ENCODE peak calls at places on chromosomes 12 and 14, in six cellular contexts. F is lower lobe of right lung, Y is mammary epithelial cell, S is Calu3, R is transverse colon, G is progenitor cell of endocrine pancreas. E is an unnamed sample.
A peak's percentile ranks its signal among the peaks of the same experiment; 100 is the strongest.

GRCh38 chr12:26857465-26858176 is 24.6 kb upstream of the ITPR2 start:
- DNase-seq in S (no peak), Y (no peak), G (no peak), R (no peak), F (no peak), E (no peak)

GRCh38 chr12:132243596-132244289 is 85.6 kb downstream of the GALNT9 start:
- DNase-seq in S (no peak), R (no peak), Y (no peak), F (peak; percentile 41), G (no peak), E (no peak)

GRCh38 chr12:75951399-75952228 is 80.0 kb downstream of the PHLDA1 start:
- DNase-seq in F (no peak), Y (no peak), G (no peak), R (no peak), S (no peak), E (no peak)

GRCh38 chr14:67620217-67620789 is 583 bp downstream of the ARG2 start:
- DNase-seq in F (no peak), R (peak; percentile 26), S (peak; percentile 4), Y (peak; percentile 33), G (no peak), E (peak; percentile 17)

GRCh38 chr14:85948163-85948562 is 418.2 kb downstream of the FLRT2 start:
- DNase-seq in G (no peak), R (no peak), F (no peak), S (no peak), Y (no peak), E (no peak)

GRCh38 chr12:93097417-93097816 is 168.3 kb upstream of the EEA1 start:
- DNase-seq in F (no peak), G (no peak), S (no peak), R (no peak), Y (no peak), E (no peak)

GRCh38 chr12:122943196-122943595 is 23.1 kb downstream of the ABCB9 start:
- DNase-seq in F (no peak), G (no peak), R (no peak), S (no peak), Y (no peak), E (no peak)

GRCh38 chr12:109775172-109775881 is 57.9 kb downstream of the TRPV4 start:
- DNase-seq in Y (peak; percentile 52), R (peak; percentile 82), S (peak; percentile 90), G (peak; percentile 75), F (peak; percentile 77), E (peak; percentile 42)

GRCh38 chr14:36130186-36130585 is 46.3 kb downstream of the PTCSC3 start:
- DNase-seq in S (no peak), F (no peak), G (no peak), R (no peak), Y (peak; percentile 31), E (peak; percentile 65)

GRCh38 chr12:46402451-46402850 is 29.9 kb upstream of the SLC38A2 start:
- DNase-seq in Y (peak; percentile 55), G (no peak), R (peak; percentile 28), F (no peak), S (no peak), E (no peak)

GRCh38 chr12:19707948-19708409 is 268.7 kb downstream of the AEBP2 start:
- DNase-seq in F (no peak), G (no peak), S (no peak), R (no peak), Y (peak; percentile 67), E (peak; percentile 88)

GRCh38 chr12:124430491-124430890 is 135.6 kb downstream of the RFLNA start:
- DNase-seq in F (no peak), S (no peak), G (no peak), R (no peak), Y (no peak), E (no peak)

GRCh38 chr14:96285667-96286066 is 29.7 kb downstream of the BDKRB1 start:
- DNase-seq in R (no peak), Y (no peak), S (no peak), G (no peak), F (no peak), E (no peak)

GRCh38 chr14:76760331-76761197 is 704 bp upstream of the VASH1 start:
- DNase-seq in G (no peak), R (no peak), S (no peak), F (no peak), Y (no peak), E (no peak)

DNA sequence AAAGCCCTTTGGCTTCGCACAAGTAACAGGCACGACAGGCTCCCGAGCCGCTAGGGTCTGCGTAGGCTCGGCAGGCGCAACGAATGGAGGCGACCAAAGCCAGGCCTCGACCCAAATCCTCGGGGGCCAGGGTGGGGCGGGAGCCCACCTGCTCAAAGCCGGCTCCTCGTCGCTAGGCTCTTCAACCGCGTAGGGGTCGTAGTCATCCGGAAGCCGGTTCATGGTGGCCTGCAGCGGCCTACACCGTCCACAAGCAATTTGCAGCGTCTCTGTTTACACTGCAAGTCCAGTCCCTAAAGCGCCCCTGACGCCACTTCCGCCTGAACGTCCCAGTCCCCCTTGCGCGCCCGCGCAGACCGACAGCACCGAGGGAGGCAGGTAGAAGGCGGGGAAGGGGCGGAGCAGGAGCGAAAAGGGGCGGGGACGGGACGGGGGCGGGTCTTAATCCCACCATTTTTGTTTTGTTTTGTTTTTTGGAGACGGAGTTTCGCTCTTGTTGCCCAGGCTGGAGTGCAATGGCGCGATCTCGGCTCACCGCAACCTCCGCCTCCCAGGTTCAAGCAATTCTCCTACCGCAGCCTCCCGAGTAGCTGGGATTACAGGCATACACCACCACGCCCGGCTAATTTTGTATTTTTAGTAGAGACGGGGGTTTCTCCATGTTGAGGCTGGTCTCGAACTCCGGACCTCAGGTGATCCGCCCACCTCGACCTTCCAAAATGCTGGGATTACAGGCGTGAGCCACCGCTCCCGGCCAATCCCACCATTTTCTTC is at the start of gene EAPP:
- DNase-seq in G (peak; percentile 94), Y (peak; percentile 96), S (peak; percentile 95), R (peak; percentile 99), F (peak; percentile 100), E (peak; percentile 91)
- TF ChIP-seq CTCF in G (peak; percentile 11), Y (no peak), S (no peak), R (peak; percentile 12), F (peak; percentile 6), E (no peak)

GRCh38 chr14:104585966-104586702 is 6.6 kb downstream of the C14orf180 start:
- DNase-seq in Y (no peak), F (no peak), G (no peak), S (no peak), R (no peak), E (no peak)
- TF ChIP-seq CTCF in Y (no peak), F (no peak), G (no peak), S (no peak), R (no peak), E (no peak)

GRCh38 chr12:52171950-52172512 is 19.8 kb downstream of the KRT80 start:
- DNase-seq in R (peak; percentile 58), Y (peak; percentile 70), F (peak; percentile 65), S (peak; percentile 40), G (peak; percentile 46), E (peak; percentile 86)
- TF ChIP-seq CTCF in R (no peak), Y (peak; percentile 56), F (peak; percentile 36), S (no peak), G (peak; percentile 50), E (peak; percentile 54)

GRCh38 chr14:22112004-22112403 is 438.4 kb upstream of the OR4E1 start:
- DNase-seq in S (peak; percentile 49), F (no peak), G (peak; percentile 19), Y (no peak), R (no peak), E (peak; percentile 21)
- TF ChIP-seq CTCF in S (peak; percentile 56), F (peak; percentile 27), G (peak; percentile 60), Y (peak; percentile 69), R (peak; percentile 45), E (peak; percentile 55)

GRCh38 chr12:83763425-83763824 is 1076.7 kb downstream of the TMTC2 start:
- DNase-seq in F (no peak), R (no peak), S (no peak), Y (peak; percentile 78), G (no peak), E (peak; percentile 73)
- TF ChIP-seq CTCF in F (no peak), R (no peak), S (no peak), Y (no peak), G (no peak), E (no peak)

GRCh38 chr14:103127356-103127755 is 4.1 kb downstream of the TNFAIP2 start:
- DNase-seq in S (no peak), Y (no peak), R (no peak), F (peak; percentile 48), G (no peak), E (no peak)

GRCh38 chr14:103127861-103128598 is 4.8 kb downstream of the TNFAIP2 start:
- DNase-seq in G (no peak), F (peak; percentile 43), S (no peak), Y (no peak), R (no peak), E (no peak)

GRCh38 chr14:103125098-103126070 is 2.1 kb downstream of the TNFAIP2 start:
- DNase-seq in S (no peak), F (no peak), R (no peak), Y (no peak), G (no peak), E (no peak)

GRCh38 chr14:103126088-103126872 is 3.0 kb downstream of the TNFAIP2 start:
- DNase-seq in F (peak; percentile 50), S (no peak), Y (no peak), G (no peak), R (peak; percentile 6), E (no peak)

GRCh38 chr14:103126873-103127304 is 3.6 kb downstream of the TNFAIP2 start:
- DNase-seq in Y (peak; percentile 78), G (peak; percentile 70), S (no peak), F (peak; percentile 78), R (peak; percentile 71), E (peak; percentile 54)
- TF ChIP-seq CTCF in Y (peak; percentile 28), G (peak; percentile 54), S (no peak), F (peak; percentile 13), R (peak; percentile 8), E (peak; percentile 41)

GRCh38 chr12:119461815-119462214 is 127.3 kb downstream of the CCDC60 start:
- DNase-seq in G (no peak), S (no peak), R (no peak), Y (no peak), F (no peak), E (no peak)

GRCh38 chr12:119457251-119457650 is 122.7 kb downstream of the CCDC60 start:
- DNase-seq in R (no peak), S (no peak), Y (no peak), F (no peak), G (no peak), E (no peak)

GRCh38 chr12:119459481-119459880 is 125.0 kb downstream of the CCDC60 start:
- DNase-seq in R (no peak), S (no peak), F (no peak), G (no peak), Y (no peak), E (no peak)

GRCh38 chr12:119460876-119461275 is 126.3 kb downstream of the CCDC60 start:
- DNase-seq in Y (no peak), G (no peak), R (no peak), F (no peak), S (no peak), E (no peak)

DNA sequence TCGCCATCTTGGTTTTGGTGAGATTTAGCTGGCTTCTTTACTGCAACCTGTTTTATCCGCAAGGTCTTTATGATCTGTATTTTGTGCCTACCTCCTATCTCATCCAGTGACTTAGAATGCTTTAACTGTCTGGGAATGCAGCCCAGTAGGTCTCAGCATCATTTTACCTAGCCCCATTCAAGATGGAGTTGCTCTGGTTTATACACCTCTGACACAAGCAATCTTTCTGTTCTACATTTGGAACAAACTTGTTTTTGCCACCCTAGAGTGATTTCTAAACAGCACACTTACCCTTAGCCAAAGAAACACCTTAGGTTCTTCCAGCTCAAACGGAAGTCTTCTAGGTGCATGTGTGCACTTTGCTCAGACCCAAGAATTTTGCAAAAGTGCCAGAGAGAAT is 122.3 kb downstream of the CCDC60 start:
- DNase-seq in F (no peak), R (no peak), G (no peak), S (no peak), Y (no peak), E (no peak)
- TF ChIP-seq CTCF in F (no peak), R (no peak), G (no peak), S (no peak), Y (no peak), E (no peak)